ENCODE peak calls at places on chromosomes 2 and 18, in four cellular contexts. One of them, this sample, is unnamed.

GRCh38 chr2:97995026-97995733 is 568 bp downstream of the TMEM131 start:
- DNase-seq in activated CD4-positive, CD25-positive, alpha-beta regulatory T cell treated with anti-CD3 and anti-CD28 coated beads, Interleukin-2, amount 50 U/mL, for 16 hours: peak
- DNase-seq in CD8-positive, alpha-beta T cell: peak
- DNase-seq in activated CD8-positive, alpha-beta memory T cell treated with anti-CD3 and anti-CD28 coated beads for 48 hours: peak
- DNase-seq in this sample: peak

GRCh38 chr18:22813648-22814328 is 119.3 kb upstream of the RBBP8 start:
- DNase-seq in activated CD4-positive, CD25-positive, alpha-beta regulatory T cell treated with anti-CD3 and anti-CD28 coated beads, Interleukin-2, amount 50 U/mL, for 16 hours: no peak
- DNase-seq in CD8-positive, alpha-beta T cell: no peak
- DNase-seq in activated CD8-positive, alpha-beta memory T cell treated with anti-CD3 and anti-CD28 coated beads for 48 hours: no peak
- DNase-seq in this sample: no peak

GRCh38 chr2:182946949-182947348 is 80.5 kb upstream of the FRZB start:
- DNase-seq in activated CD4-positive, CD25-positive, alpha-beta regulatory T cell treated with anti-CD3 and anti-CD28 coated beads, Interleukin-2, amount 50 U/mL, for 16 hours: no peak
- DNase-seq in CD8-positive, alpha-beta T cell: no peak
- DNase-seq in activated CD8-positive, alpha-beta memory T cell treated with anti-CD3 and anti-CD28 coated beads for 48 hours: no peak
- DNase-seq in this sample: no peak

GRCh38 chr2:1839066-1839756 is 94.9 kb upstream of the PXDN start:
- DNase-seq in activated CD4-positive, CD25-positive, alpha-beta regulatory T cell treated with anti-CD3 and anti-CD28 coated beads, Interleukin-2, amount 50 U/mL, for 16 hours: no peak
- DNase-seq in CD8-positive, alpha-beta T cell: no peak
- DNase-seq in activated CD8-positive, alpha-beta memory T cell treated with anti-CD3 and anti-CD28 coated beads for 48 hours: no peak
- DNase-seq in this sample: no peak

GRCh38 chr18:33870059-33870458 is 292.0 kb downstream of the ASXL3 start:
- DNase-seq in activated CD4-positive, CD25-positive, alpha-beta regulatory T cell treated with anti-CD3 and anti-CD28 coated beads, Interleukin-2, amount 50 U/mL, for 16 hours: no peak
- DNase-seq in CD8-positive, alpha-beta T cell: no peak
- DNase-seq in activated CD8-positive, alpha-beta memory T cell treated with anti-CD3 and anti-CD28 coated beads for 48 hours: no peak
- DNase-seq in this sample: no peak

GRCh38 chr2:219634951-219635751 is 7.7 kb downstream of the SLC4A3 start:
- DNase-seq in activated CD4-positive, CD25-positive, alpha-beta regulatory T cell treated with anti-CD3 and anti-CD28 coated beads, Interleukin-2, amount 50 U/mL, for 16 hours: no peak
- DNase-seq in CD8-positive, alpha-beta T cell: no peak
- DNase-seq in activated CD8-positive, alpha-beta memory T cell treated with anti-CD3 and anti-CD28 coated beads for 48 hours: no peak
- DNase-seq in this sample: no peak

GRCh38 chr2:66569321-66569851 is 134.5 kb downstream of the MEIS1 start:
- DNase-seq in activated CD4-positive, CD25-positive, alpha-beta regulatory T cell treated with anti-CD3 and anti-CD28 coated beads, Interleukin-2, amount 50 U/mL, for 16 hours: no peak
- DNase-seq in CD8-positive, alpha-beta T cell: no peak
- DNase-seq in activated CD8-positive, alpha-beta memory T cell treated with anti-CD3 and anti-CD28 coated beads for 48 hours: no peak
- DNase-seq in this sample: no peak

GRCh38 chr2:142880275-142880674 is 2.8 kb downstream of the KYNU start:
- DNase-seq in activated CD4-positive, CD25-positive, alpha-beta regulatory T cell treated with anti-CD3 and anti-CD28 coated beads, Interleukin-2, amount 50 U/mL, for 16 hours: no peak
- DNase-seq in CD8-positive, alpha-beta T cell: no peak
- DNase-seq in activated CD8-positive, alpha-beta memory T cell treated with anti-CD3 and anti-CD28 coated beads for 48 hours: no peak
- DNase-seq in this sample: no peak

GRCh38 chr2:121245120-121245820 is 39.7 kb downstream of the TFCP2L1 start:
- DNase-seq in activated CD4-positive, CD25-positive, alpha-beta regulatory T cell treated with anti-CD3 and anti-CD28 coated beads, Interleukin-2, amount 50 U/mL, for 16 hours: no peak
- DNase-seq in CD8-positive, alpha-beta T cell: no peak
- DNase-seq in activated CD8-positive, alpha-beta memory T cell treated with anti-CD3 and anti-CD28 coated beads for 48 hours: no peak
- DNase-seq in this sample: no peak

GRCh38 chr2:157281316-157281715 is 23.8 kb downstream of the GALNT5 start:
- DNase-seq in activated CD4-positive, CD25-positive, alpha-beta regulatory T cell treated with anti-CD3 and anti-CD28 coated beads, Interleukin-2, amount 50 U/mL, for 16 hours: no peak
- DNase-seq in CD8-positive, alpha-beta T cell: no peak
- DNase-seq in activated CD8-positive, alpha-beta memory T cell treated with anti-CD3 and anti-CD28 coated beads for 48 hours: no peak
- DNase-seq in this sample: no peak